ENCODE peak calls at places on chromosome 11, in eight cellular contexts. G is mesenchymal stem cell; V is CD8-positive, alpha-beta T cell; N is uterus; S is CD8-positive, alpha-beta memory T cell; T is ovary; W is A549; H is mesendoderm. Z is an unnamed sample.

GRCh38 chr11:44493929-44494328 is 71.5 kb upstream of the CD82 start:
- DNase-seq in G (no peak), V (no peak), N (no peak), S (no peak), T (no peak), W (no peak), H (no peak), Z (no peak)

GRCh38 chr11:6251990-6252473 is 7.6 kb upstream of the CCKBR start:
- DNase-seq in G (peak; percentile 72), V (no peak), N (no peak), S (no peak), T (peak; percentile 81), W (no peak), H (no peak), Z (no peak)

GRCh38 chr11:101915811-101916291 is 471 bp downstream of the ANGPTL5 start:
- DNase-seq in G (peak; percentile 77), V (no peak), N (no peak), S (no peak), T (no peak), W (peak; percentile 45), H (peak; percentile 62), Z (no peak)

GRCh38 chr11:123509737-123510578 is 79.9 kb downstream of the GRAMD1B start:
- DNase-seq in G (peak; percentile 77), V (no peak), N (no peak), S (no peak), T (no peak), W (no peak), H (peak; percentile 95), Z (no peak)

GRCh38 chr11:119320593-119321524 is 3.9 kb upstream of the MCAM start:
- DNase-seq in G (peak; percentile 82), V (peak; percentile 38), N (peak; percentile 72), S (peak; percentile 63), T (peak; percentile 74), W (peak; percentile 22), H (peak; percentile 86), Z (peak; percentile 84)

GRCh38 chr11:71215372-71215965 is 36.9 kb downstream of the SHANK2 start:
- DNase-seq in G (no peak), V (no peak), N (no peak), S (no peak), T (no peak), W (no peak), H (no peak), Z (no peak)

GRCh38 chr11:2989551-2989950 is 2.6 kb downstream of the NAP1L4 start:
- DNase-seq in G (no peak), V (no peak), N (no peak), S (no peak), T (no peak), W (no peak), H (no peak), Z (no peak)

GRCh38 chr11:12433571-12434061 is 56.2 kb downstream of the PARVA start:
- DNase-seq in G (peak; percentile 92), V (no peak), N (no peak), S (no peak), T (no peak), W (no peak), H (no peak), Z (no peak)

GRCh38 chr11:88041679-88042078 is 133.6 kb downstream of the RAB38 start:
- DNase-seq in G (no peak), V (no peak), N (no peak), S (no peak), T (no peak), W (no peak), H (peak; percentile 52), Z (no peak)

GRCh38 chr11:129331871-129332274 is 43.8 kb upstream of the BARX2 start:
- DNase-seq in G (peak; percentile 74), V (peak; percentile 57), N (peak; percentile 79), S (peak; percentile 51), T (peak; percentile 80), W (peak; percentile 73), H (peak; percentile 90), Z (peak; percentile 77)

GRCh38 chr11:113177596-113178115 is 136.7 kb upstream of the TTC12 start:
- DNase-seq in G (no peak), V (no peak), N (no peak), S (no peak), T (no peak), W (no peak), H (no peak), Z (no peak)

GRCh38 chr11:9565822-9566560 is 7.5 kb upstream of the WEE1 start:
- DNase-seq in G (peak; percentile 100), V (peak; percentile 24), N (peak; percentile 68), S (no peak), T (no peak), W (peak; percentile 99), H (peak; percentile 100), Z (peak; percentile 75)

GRCh38 chr11:44733877-44734276 is 7.1 kb downstream of the TSPAN18 start:
- DNase-seq in G (no peak), V (no peak), N (no peak), S (no peak), T (no peak), W (no peak), H (peak; percentile 71), Z (peak; percentile 55)

GRCh38 chr11:63573881-63574855 is 11.0 kb upstream of the PLAAT2 start:
- DNase-seq in G (peak; percentile 82), V (peak; percentile 21), N (peak; percentile 49), S (peak; percentile 38), T (peak; percentile 67), W (peak; percentile 59), H (peak; percentile 16), Z (no peak)

GRCh38 chr11:2687223-2687530 is 12.6 kb downstream of the KCNQ1OT1 start:
- DNase-seq in G (no peak), V (no peak), N (no peak), S (no peak), T (no peak), W (no peak), H (no peak), Z (no peak)

GRCh38 chr11:44260081-44260480 is 49.9 kb downstream of the ALX4 start:
- DNase-seq in G (no peak), V (no peak), N (no peak), S (no peak), T (no peak), W (no peak), H (no peak), Z (no peak)

GRCh38 chr11:9017773-9018172 is 14.0 kb upstream of the NRIP3 start:
- DNase-seq in G (peak; percentile 45), V (no peak), N (peak; percentile 56), S (no peak), T (no peak), W (no peak), H (no peak), Z (peak; percentile 78)

GRCh38 chr11:131471976-131472375 is 101.6 kb downstream of the NTM start:
- DNase-seq in G (no peak), V (no peak), N (no peak), S (no peak), T (no peak), W (no peak), H (no peak), Z (no peak)

GRCh38 chr11:125263268-125263790 is 98.8 kb downstream of the PKNOX2 start:
- DNase-seq in G (peak; percentile 100), V (no peak), N (peak; percentile 79), S (no peak), T (peak; percentile 95), W (no peak), H (peak; percentile 100), Z (peak; percentile 85)

GRCh38 chr11:5380740-5381342 is 2.8 kb upstream of the OR51M1 start:
- DNase-seq in G (peak; percentile 70), V (no peak), N (no peak), S (no peak), T (no peak), W (peak; percentile 63), H (peak; percentile 86), Z (no peak)

GRCh38 chr11:120141144-120142071 is 3.5 kb upstream of the TRIM29 start:
- DNase-seq in G (no peak), V (no peak), N (no peak), S (no peak), T (no peak), W (no peak), H (no peak), Z (no peak)

GRCh38 chr11:102225689-102226562 is 91.4 kb upstream of the BIRC3 start:
- DNase-seq in G (peak; percentile 96), V (no peak), N (no peak), S (no peak), T (no peak), W (no peak), H (no peak), Z (no peak)

GRCh38 chr11:34866375-34866774 is 49.8 kb downstream of the APIP start:
- DNase-seq in G (peak; percentile 67), V (no peak), N (no peak), S (no peak), T (no peak), W (no peak), H (no peak), Z (no peak)

GRCh38 chr11:16800382-16800781 is 61.9 kb downstream of the C11orf58 start:
- DNase-seq in G (no peak), V (no peak), N (no peak), S (no peak), T (no peak), W (no peak), H (peak; percentile 78), Z (no peak)
- H3K4me1 ChIP-seq in G (no peaks in the 10 kb centered on the region), V (no peaks in the 10 kb centered on the region), N (no peaks in the 10 kb centered on the region), S (no peaks in the 10 kb centered on the region), T (peaks cover 5% of the 10 kb centered on the region), W (peaks cover 12% of the 10 kb centered on the region), H (peaks cover 10% of the 10 kb centered on the region), Z (peaks cover 30% of the 10 kb centered on the region)

DNA sequence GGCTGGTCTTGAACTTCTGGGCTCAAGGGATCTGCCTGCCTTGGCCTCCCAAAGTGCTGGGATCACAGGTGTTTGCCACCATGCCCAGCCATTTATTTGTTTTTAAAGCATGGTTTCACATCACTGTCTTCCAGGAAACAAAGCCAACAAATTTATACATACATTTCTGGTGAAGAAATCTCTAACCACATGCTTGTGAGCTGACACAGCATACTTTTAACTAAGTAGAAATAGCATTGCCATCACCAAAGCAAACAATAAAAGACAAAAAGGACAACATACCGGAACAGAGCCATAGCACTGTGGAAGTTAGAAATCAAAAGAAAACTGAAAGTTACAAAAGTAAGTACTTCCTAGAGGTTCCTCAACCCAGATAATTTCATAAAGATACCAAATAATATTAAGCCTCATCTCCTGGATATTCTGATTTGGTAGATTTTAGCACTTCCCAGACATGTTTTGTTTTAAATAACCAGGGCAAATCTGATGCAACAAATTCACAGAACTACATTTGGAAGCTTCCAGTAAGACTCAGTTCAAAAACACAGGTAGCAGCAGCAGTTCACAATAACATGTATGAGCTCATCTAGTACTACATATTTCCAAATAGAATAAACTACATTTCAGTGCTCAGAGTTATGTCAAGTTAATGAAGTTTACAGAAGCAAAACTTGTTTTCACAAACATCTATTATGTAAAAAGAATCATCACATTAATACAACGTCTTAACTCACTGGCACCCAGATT is 70.6 kb downstream of the RRAS2 start:
- DNase-seq in G (peak; percentile 82), V (no peak), N (no peak), S (no peak), T (no peak), W (peak; percentile 54), H (no peak), Z (no peak)
- H3K27ac ChIP-seq in G (peak overlapping the region; percentile 84), V (no peak overlapping the region), N (no peak overlapping the region), S (no peak overlapping the region), T (no peak overlapping the region), W (peak overlapping the region; percentile 66), H (no peak overlapping the region), Z (no peak overlapping the region)

GRCh38 chr11:328012-328411 is 7.4 kb upstream of the IFITM3 start:
- DNase-seq in G (no peak), V (no peak), N (no peak), S (no peak), T (peak; percentile 46), W (no peak), H (no peak), Z (peak; percentile 33)
- H3K4me1 ChIP-seq in G (peaks cover 25% of the 10 kb centered on the region), V (peaks cover 88% of the 10 kb centered on the region), N (peaks cover 5% of the 10 kb centered on the region), S (peaks cover 61% of the 10 kb centered on the region), T (peaks cover 26% of the 10 kb centered on the region), W (peaks cover 9% of the 10 kb centered on the region), H (peaks cover 5% of the 10 kb centered on the region), Z (peaks cover 6% of the 10 kb centered on the region)

GRCh38 chr11:16191852-16192240 is 164.5 kb downstream of the SOX6 start:
- DNase-seq in G (no peak), V (no peak), N (no peak), S (no peak), T (no peak), W (no peak), H (no peak), Z (no peak)
- H3K27ac ChIP-seq in G (no peak overlapping the region), V (no peak overlapping the region), N (no peak overlapping the region), S (no peak overlapping the region), T (no peak overlapping the region), W (no peak overlapping the region), H (no peak overlapping the region), Z (no peak overlapping the region)

Z was measured in heart left ventricle.